ENCODE peak calls at places on chromosomes 12 and 14, in four cellular contexts. Y, U, W and C are unnamed samples.

GRCh38 chr12:112239020-112239419 is 113.7 kb downstream of the TRAFD1 start:
- DNase-seq in Y (no peak), U (no peak), W (no peak), C (peak)

GRCh38 chr12:69108024-69108423 is 131.3 kb upstream of the CPSF6 start:
- DNase-seq in Y (no peak), U (no peak), W (no peak), C (no peak)

GRCh38 chr14:104817930-104818713 is 17.2 kb downstream of the ZBTB42 start:
- DNase-seq in Y (no peak), U (no peak), W (no peak), C (no peak)

GRCh38 chr12:3366451-3367155 is 124.4 kb upstream of the PRMT8 start:
- DNase-seq in Y (no peak), U (no peak), W (no peak), C (no peak)

GRCh38 chr12:48023386-48023785 is 19.1 kb upstream of the COL2A1 start:
- DNase-seq in Y (no peak), U (no peak), W (no peak), C (no peak)

GRCh38 chr14:25233613-25234012 is 183.7 kb upstream of the STXBP6 start:
- DNase-seq in Y (no peak), U (no peak), W (no peak), C (no peak)

GRCh38 chr14:95098984-95099599 is 58.2 kb downstream of the DICER1 start:
- DNase-seq in Y (peak), U (peak), W (no peak), C (peak)

GRCh38 chr14:93090826-93091583 is 24.7 kb downstream of the ITPK1 start:
- DNase-seq in Y (no peak), U (no peak), W (no peak), C (no peak)

GRCh38 chr14:91416744-91417133 is 881 bp downstream of the CCDC88C start:
- DNase-seq in Y (peak), U (no peak), W (no peak), C (no peak)

GRCh38 chr12:44960423-44960822 is 84.3 kb upstream of the NELL2 start:
- DNase-seq in Y (no peak), U (no peak), W (no peak), C (no peak)

GRCh38 chr14:52315355-52315718 is 1.2 kb downstream of the PTGER2 start:
- DNase-seq in Y (no peak), U (no peak), W (no peak), C (no peak)

GRCh38 chr12:70583251-70583650 is 54.0 kb downstream of the PTPRB start:
- DNase-seq in Y (no peak), U (no peak), W (no peak), C (no peak)

GRCh38 chr14:35047961-35048513 is 2.0 kb downstream of the FAM177A1 start:
- DNase-seq in Y (no peak), U (no peak), W (no peak), C (peak)

GRCh38 chr12:50666023-50666422 is 97.9 kb upstream of the ATF1 start:
- DNase-seq in Y (no peak), U (no peak), W (no peak), C (no peak)

GRCh38 chr12:107375231-107375630 is 281.9 kb upstream of the CRY1 start:
- DNase-seq in Y (no peak), U (no peak), W (no peak), C (no peak)

GRCh38 chr12:66438601-66439000 is 136.3 kb downstream of the HELB start:
- DNase-seq in Y (no peak), U (no peak), W (no peak), C (no peak)

GRCh38 chr12:123120452-123121166 is 30.3 kb downstream of the PITPNM2 start:
- DNase-seq in Y (no peak), U (no peak), W (no peak), C (no peak)

GRCh38 chr14:95511687-95512086 is 4.8 kb downstream of the SYNE3 start:
- DNase-seq in Y (no peak), U (no peak), W (no peak), C (no peak)

GRCh38 chr14:77615231-77616132 is 955 bp downstream of the SPTLC2 start:
- DNase-seq in Y (no peak), U (no peak), W (no peak), C (no peak)

GRCh38 chr14:96804821-96805374 is 7.7 kb downstream of the VRK1 start:
- DNase-seq in Y (no peak), U (no peak), W (no peak), C (no peak)

GRCh38 chr12:114628199-114628598 is 55.8 kb downstream of the TBX3 start:
- DNase-seq in Y (no peak), U (no peak), W (no peak), C (peak)

GRCh38 chr12:108561852-108562347 is 496 bp upstream of the ISCU start:
- DNase-seq in Y (no peak), U (no peak), W (no peak), C (no peak)

GRCh38 chr12:107178776-107179175 is 85.4 kb upstream of the CRY1 start:
- DNase-seq in Y (no peak), U (no peak), W (no peak), C (no peak)

GRCh38 chr12:32777776-32778175 is 22.1 kb upstream of the YARS2 start:
- DNase-seq in Y (no peak), U (no peak), W (no peak), C (no peak)

GRCh38 chr12:32776258-32776657 is 20.6 kb upstream of the YARS2 start:
- DNase-seq in Y (no peak), U (no peak), W (no peak), C (no peak)

GRCh38 chr12:32777159-32777558 is 21.5 kb upstream of the YARS2 start:
- DNase-seq in Y (no peak), U (no peak), W (no peak), C (no peak)

DNA sequence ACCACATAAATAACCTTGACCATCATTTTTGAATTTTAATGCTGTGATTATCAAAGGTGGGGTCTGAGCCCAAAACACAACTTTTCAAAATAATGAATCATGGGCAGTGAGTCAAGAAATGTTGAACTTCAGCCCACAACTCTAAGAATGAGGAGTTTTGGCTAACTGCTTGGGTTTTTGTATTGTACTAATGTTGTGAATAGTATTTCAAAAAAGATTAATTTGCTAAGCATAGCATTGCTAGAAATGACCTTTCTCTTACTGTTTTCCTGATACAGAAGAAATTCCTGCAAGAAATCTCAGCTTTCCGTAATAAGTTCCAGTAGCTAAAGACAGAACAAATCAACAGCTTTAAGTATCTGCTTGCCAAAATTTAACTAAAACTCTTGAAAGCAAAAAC is 24.4 kb upstream of the YARS2 start:
- DNase-seq in Y (no peak), U (no peak), W (no peak), C (no peak)
- TF ChIP-seq CBX5 in Y (no peak), U (no peak), W (no peak), C (no peak)

GRCh38 chr12:11962795-11963347 is 107.9 kb upstream of the BCL2L14 start:
- DNase-seq in Y (no peak), U (no peak), W (no peak), C (no peak)
- TF ChIP-seq RFX5 in Y (no peak), U (no peak), W (no peak), C (no peak)

GRCh38 chr14:80164991-80165390 is 46.3 kb downstream of the DIO2 start:
- DNase-seq in Y (no peak), U (no peak), W (no peak), C (no peak)
- TF ChIP-seq CBX5 in Y (no peak), U (no peak), W (no peak), C (no peak)

GRCh38 chr12:131695968-131696367 is 14.9 kb upstream of the SFSWAP start:
- DNase-seq in Y (no peak), U (no peak), W (no peak), C (no peak)
- TF ChIP-seq RFX5 in Y (no peak), U (no peak), W (no peak), C (no peak)

GRCh38 chr12:6620137-6620884 is 13.1 kb upstream of the CHD4 start:
- DNase-seq in Y (no peak), U (peak), W (no peak), C (no peak)
- TF ChIP-seq CBX5 in Y (no peak), U (no peak), W (no peak), C (no peak)

DNA sequence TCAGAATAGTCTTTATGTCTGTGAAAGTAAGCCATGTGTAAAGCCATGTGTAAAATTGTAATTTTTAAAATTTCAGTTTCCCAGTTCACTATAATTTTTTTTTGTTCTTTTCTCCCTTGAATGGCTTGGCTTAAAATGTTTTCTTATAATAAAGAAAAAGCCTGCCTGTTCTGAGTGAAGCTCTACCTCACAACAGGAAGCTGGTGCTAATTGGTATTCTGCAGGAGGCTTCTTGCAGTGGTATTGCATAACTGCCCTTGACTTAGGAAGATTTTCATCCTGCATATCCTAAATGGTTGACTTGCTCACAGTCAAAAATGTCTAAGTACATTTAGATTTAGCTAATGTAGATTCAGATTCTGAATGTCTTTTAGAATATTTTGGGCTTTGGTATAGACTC is 49.5 kb downstream of the ATP2A2 start:
- DNase-seq in Y (no peak), U (no peak), W (no peak), C (no peak)
- TF ChIP-seq RFX5 in Y (no peak), U (no peak), W (no peak), C (no peak)

GRCh38 chr12:51865470-51865745 is 16.9 kb upstream of the FIGNL2 start:
- DNase-seq in Y (no peak), U (no peak), W (no peak), C (no peak)
- TF ChIP-seq CBX5 in Y (no peak), U (no peak), W (no peak), C (no peak)